ENCODE peak calls at places on chromosomes 12 and 14, in seven cellular contexts. O, L, H, U, Y, V and J are unnamed samples.
A peak's percentile ranks its signal among the peaks of the same experiment; 100 is the strongest.

GRCh38 chr12:14845350-14845750 is 2.0 kb upstream of the ART4 start:
- DNase-seq in V (no peak), U (peak; percentile 77), L (peak; percentile 22), H (no peak), O (peak; percentile 8), Y (no peak), J (peak; percentile 69)

GRCh38 chr14:100407376-100408102 is 84.4 kb downstream of the SLC25A47 start:
- DNase-seq in H (no peak), O (no peak), Y (no peak), U (no peak), V (no peak), L (no peak), J (no peak)

GRCh38 chr14:105304565-105304964 is 3.8 kb upstream of the BRF1 start:
- DNase-seq in U (no peak), H (no peak), Y (no peak), L (no peak), V (no peak), O (no peak), J (no peak)

GRCh38 chr12:31897791-31898503 is 61.3 kb upstream of the RESF1 start:
- DNase-seq in H (peak; percentile 42), L (peak; percentile 49), V (peak; percentile 52), O (no peak), U (peak; percentile 24), Y (peak; percentile 14), J (no peak)

GRCh38 chr12:121038861-121039654 is at the start of gene OASL:
- DNase-seq in V (no peak), U (peak; percentile 2), Y (no peak), L (no peak), O (peak; percentile 51), H (no peak), J (no peak)

GRCh38 chr14:99821519-99822165 is 28.4 kb downstream of the EML1 start:
- DNase-seq in O (no peak), U (peak; percentile 52), L (no peak), Y (no peak), H (peak; percentile 63), V (no peak), J (peak; percentile 11)

GRCh38 chr14:76597387-76597786 is 163.9 kb upstream of the VASH1 start:
- DNase-seq in O (no peak), Y (no peak), L (no peak), H (no peak), U (no peak), V (no peak), J (peak; percentile 10)

GRCh38 chr14:58428011-58428807 is 690 bp downstream of the KIAA0586 start:
- DNase-seq in U (peak; percentile 18), Y (peak; percentile 11), O (no peak), L (peak; percentile 71), H (peak; percentile 22), V (peak; percentile 55), J (peak; percentile 53)

GRCh38 chr12:49588281-49588680 is 17.2 kb downstream of the FAM186B start:
- DNase-seq in Y (no peak), L (no peak), U (no peak), O (no peak), H (no peak), V (no peak), J (peak; percentile 52)

GRCh38 chr14:105882626-105883025 is 356.2 kb downstream of the TMEM121 start:
- DNase-seq in U (no peak), V (no peak), H (no peak), O (no peak), L (no peak), Y (no peak), J (peak; percentile 12)

GRCh38 chr12:78208106-78208505 is 377.4 kb downstream of the NAV3 start:
- DNase-seq in O (no peak), V (no peak), H (no peak), Y (no peak), U (no peak), L (no peak), J (no peak)

GRCh38 chr12:8065991-8066594 is at the start of gene C3AR1:
- DNase-seq in U (peak; percentile 28), L (no peak), O (peak; percentile 53), H (peak; percentile 41), Y (peak; percentile 51), V (peak; percentile 92), J (peak; percentile 76)

GRCh38 chr12:52181757-52182156 is 10.1 kb downstream of the KRT80 start:
- DNase-seq in O (no peak), L (peak; percentile 6), V (no peak), Y (no peak), H (no peak), U (peak; percentile 67), J (peak; percentile 95)

GRCh38 chr12:60052483-60052882 is 456.7 kb downstream of the SLC16A7 start:
- DNase-seq in O (no peak), V (no peak), L (no peak), Y (no peak), H (no peak), U (no peak), J (no peak)